ENCODE peak calls at places on chromosome 13, in six cellular contexts. A, W, L, I, Z and P are unnamed samples.
A peak's percentile ranks its signal among the peaks of the same experiment; 100 is the strongest.

GRCh38 chr13:32267836-32268439 is 47.2 kb downstream of the ZAR1L start:
- DNase-seq in W (no peak), A (peak; percentile 47), L (no peak), Z (peak; percentile 26), I (peak; percentile 72), P (peak; percentile 33)

GRCh38 chr13:80314711-80315505 is 26.0 kb downstream of the SPRY2 start:
- DNase-seq in L (no peak), W (no peak), I (no peak), Z (no peak), A (no peak), P (no peak)

GRCh38 chr13:106597759-106598395 is 29.9 kb upstream of the ARGLU1 start:
- DNase-seq in Z (no peak), I (no peak), A (no peak), W (no peak), L (no peak), P (no peak)

GRCh38 chr13:48161530-48162179 is 66.8 kb upstream of the MED4 start:
- DNase-seq in A (no peak), W (no peak), I (no peak), L (peak; percentile 59), Z (no peak), P (no peak)

GRCh38 chr13:33518442-33518841 is 232.9 kb upstream of the STARD13 start:
- DNase-seq in W (no peak), A (no peak), L (no peak), I (no peak), Z (no peak), P (no peak)

GRCh38 chr13:25046985-25047660 is 48.8 kb upstream of the PABPC3 start:
- DNase-seq in L (no peak), A (no peak), I (peak; percentile 87), W (peak; percentile 67), Z (no peak), P (no peak)

GRCh38 chr13:113647351-113648217 is 10.4 kb downstream of the ATP4B start:
- DNase-seq in Z (no peak), I (no peak), A (no peak), W (peak; percentile 76), L (peak; percentile 88), P (peak; percentile 39)

GRCh38 chr13:111852701-111853100 is 214.2 kb upstream of the SOX1 start:
- DNase-seq in Z (no peak), L (no peak), W (no peak), A (no peak), I (peak; percentile 40), P (no peak)

GRCh38 chr13:101465877-101466276 is 13.4 kb downstream of the ITGBL1 start:
- DNase-seq in Z (no peak), L (no peak), A (no peak), W (no peak), I (no peak), P (no peak)

GRCh38 chr13:25607096-25607495 is 235.3 kb downstream of the ATP8A2 start:
- DNase-seq in I (no peak), A (no peak), W (no peak), Z (no peak), L (no peak), P (no peak)

GRCh38 chr13:29733069-29733700 is 117.2 kb downstream of the UBL3 start:
- DNase-seq in L (no peak), W (no peak), A (no peak), Z (no peak), I (peak; percentile 47), P (peak; percentile 51)

GRCh38 chr13:39862891-39863290 is 207.4 kb downstream of the COG6 start:
- DNase-seq in W (no peak), A (no peak), Z (no peak), L (no peak), I (no peak), P (no peak)

GRCh38 chr13:45851171-45851889 is at the start of gene SIAH3:
- DNase-seq in W (peak; percentile 29), Z (peak; percentile 8), I (peak; percentile 46), L (no peak), A (no peak), P (no peak)

GRCh38 chr13:60369242-60369641 is 27.8 kb upstream of the TDRD3 start:
- DNase-seq in W (no peak), I (no peak), L (no peak), A (no peak), Z (no peak), P (no peak)

GRCh38 chr13:113140677-113141590 is 17.5 kb upstream of the PROZ start:
- DNase-seq in W (peak; percentile 48), A (no peak), I (no peak), Z (no peak), L (no peak), P (no peak)

GRCh38 chr13:97001641-97002040 is 7.4 kb upstream of the OXGR1 start:
- DNase-seq in Z (no peak), W (no peak), I (no peak), A (peak; percentile 14), L (no peak), P (no peak)

GRCh38 chr13:97004096-97004876 is 10.0 kb upstream of the OXGR1 start:
- DNase-seq in W (no peak), A (no peak), L (no peak), I (peak; percentile 47), Z (no peak), P (no peak)

GRCh38 chr13:97003071-97003470 is 8.8 kb upstream of the OXGR1 start:
- DNase-seq in W (no peak), L (no peak), A (no peak), I (no peak), Z (no peak), P (no peak)

GRCh38 chr13:97000295-97000925 is 6.1 kb upstream of the OXGR1 start:
- DNase-seq in A (no peak), W (no peak), I (no peak), L (no peak), Z (no peak), P (no peak)

DNA sequence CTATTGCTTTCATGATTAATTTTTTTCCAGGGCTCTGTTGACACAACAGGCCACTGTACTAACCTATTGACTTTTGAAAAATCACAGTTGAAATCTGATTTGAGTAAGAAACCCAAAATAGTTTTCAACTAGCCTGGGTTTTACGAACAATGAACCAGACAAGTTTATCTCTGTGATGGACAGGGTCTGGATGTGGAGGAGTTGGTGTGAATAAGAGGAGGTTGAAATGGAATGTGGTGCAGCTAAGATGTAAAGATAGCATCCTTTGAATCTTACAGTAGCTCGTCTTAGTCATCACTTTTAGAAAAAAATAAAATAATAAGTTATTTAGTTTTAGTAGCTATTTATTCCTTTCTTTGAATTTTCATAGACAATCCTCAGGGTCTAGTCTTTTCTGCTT is 8.3 kb upstream of the OXGR1 start:
- DNase-seq in L (no peak), A (no peak), W (no peak), I (no peak), Z (no peak), P (no peak)
- H3K27ac ChIP-seq in L (no peak overlapping the region), A (no peak overlapping the region), W (no peak overlapping the region), I (no peak overlapping the region), Z (no peak overlapping the region), P (no peak overlapping the region)

DNA sequence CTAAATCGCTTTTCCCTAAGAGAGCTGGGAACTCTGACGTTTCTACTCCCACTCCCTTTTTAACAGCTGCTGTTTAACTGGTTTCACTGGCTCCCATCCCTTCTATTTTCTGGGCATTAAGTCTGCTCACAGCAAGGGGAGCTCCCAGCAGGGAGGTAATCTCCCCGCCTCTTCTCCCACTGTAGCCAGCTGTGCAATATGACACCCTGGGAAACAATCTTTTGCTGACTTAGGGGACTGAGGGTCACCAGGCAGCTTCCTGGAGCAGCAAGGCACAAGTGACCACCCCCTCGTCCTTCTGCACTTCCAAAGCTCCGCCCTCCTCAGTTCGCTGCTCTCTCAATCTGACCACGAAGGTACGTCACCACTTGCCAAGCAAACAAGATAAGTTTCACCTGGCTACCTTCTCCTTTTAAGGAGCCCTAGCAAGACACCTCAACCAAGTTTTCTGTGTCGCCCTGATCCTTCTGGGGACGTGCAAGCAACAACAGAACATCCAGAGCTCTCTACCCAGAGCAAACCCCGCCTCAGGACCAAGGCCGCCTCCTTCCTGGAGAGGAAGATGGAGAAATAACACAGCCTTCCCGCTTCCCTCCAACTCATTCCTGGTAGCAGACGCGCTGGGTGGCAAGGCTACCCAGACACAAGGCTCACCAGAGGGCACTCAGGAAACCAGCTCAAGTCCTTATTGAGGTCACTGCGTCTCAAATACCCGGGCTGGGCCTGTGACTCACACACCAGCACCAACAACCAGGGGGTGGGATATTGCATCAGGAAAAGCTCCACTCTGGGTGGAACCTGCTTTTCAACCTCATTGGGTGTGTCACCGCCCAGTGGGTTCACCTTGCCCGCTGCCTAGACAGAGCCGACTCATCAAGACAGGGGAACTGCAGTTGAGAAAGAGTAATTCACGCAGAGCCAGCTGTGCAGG is 92.4 kb downstream of the STK24 start:
- DNase-seq in W (peak; percentile 96), L (peak; percentile 73), Z (peak; percentile 59), A (no peak), I (peak; percentile 95), P (peak; percentile 100)
- H3K27ac ChIP-seq in W (peak overlapping the region; percentile 99), L (peak overlapping the region; percentile 54), Z (peak overlapping the region; percentile 50), A (no peak overlapping the region), I (peak overlapping the region; percentile 49), P (peak overlapping the region; percentile 99)

DNA sequence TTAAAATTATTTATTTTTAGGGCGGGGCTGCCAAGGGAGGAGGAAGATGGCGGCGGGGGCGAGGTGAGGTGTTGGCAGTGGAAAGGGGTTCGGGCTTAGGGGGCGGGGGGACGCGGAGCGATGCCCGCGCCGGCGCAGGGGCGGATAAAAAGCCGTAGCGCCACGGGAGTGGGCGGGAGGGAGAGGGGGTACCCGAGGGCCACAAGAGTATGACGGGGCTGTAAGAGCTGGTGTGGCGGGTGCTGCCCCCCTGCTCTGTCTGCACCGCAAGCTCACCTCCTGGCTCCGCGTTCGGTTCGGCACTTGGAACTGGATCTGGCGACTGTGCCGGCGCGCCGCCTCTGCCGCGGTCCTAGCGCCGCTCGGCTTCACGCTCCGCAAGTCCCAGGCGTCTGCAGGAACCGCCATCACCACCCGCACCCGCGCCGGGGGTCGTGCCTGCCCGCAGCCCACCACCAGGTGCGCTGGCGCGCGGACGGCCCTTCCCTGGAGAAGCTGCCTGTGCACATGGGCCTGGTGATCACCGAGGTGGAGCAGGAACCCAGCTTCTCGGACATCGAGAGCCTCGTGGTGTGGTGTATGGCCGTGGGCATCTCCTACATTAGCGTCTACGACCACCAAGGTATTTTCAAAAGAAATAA is 265.2 kb upstream of the SGCG start:
- DNase-seq in L (peak; percentile 53), I (peak; percentile 93), W (peak; percentile 58), Z (no peak), A (peak; percentile 60), P (no peak)
- H3K27ac ChIP-seq in L (no peak overlapping the region), I (peak overlapping the region; percentile 22), W (no peak overlapping the region), Z (no peak overlapping the region), A (peak overlapping the region; percentile 65), P (no peak overlapping the region)

GRCh38 chr13:51643882-51644281 is 59.6 kb downstream of the WDFY2 start:
- DNase-seq in A (no peak), Z (no peak), L (no peak), W (peak; percentile 51), I (peak; percentile 74), P (peak; percentile 87)

GRCh38 chr13:51645154-51645650 is 60.9 kb downstream of the WDFY2 start:
- DNase-seq in A (peak; percentile 70), L (no peak), Z (peak; percentile 81), W (peak; percentile 65), I (peak; percentile 84), P (peak; percentile 22)

GRCh38 chr13:51643114-51643881 is 59.0 kb downstream of the WDFY2 start:
- DNase-seq in L (no peak), W (peak; percentile 75), I (peak; percentile 89), Z (no peak), A (no peak), P (peak; percentile 70)

GRCh38 chr13:51646041-51646670 is 61.9 kb downstream of the WDFY2 start:
- DNase-seq in Z (peak; percentile 24), W (no peak), I (peak; percentile 12), A (no peak), L (no peak), P (no peak)

DNA sequence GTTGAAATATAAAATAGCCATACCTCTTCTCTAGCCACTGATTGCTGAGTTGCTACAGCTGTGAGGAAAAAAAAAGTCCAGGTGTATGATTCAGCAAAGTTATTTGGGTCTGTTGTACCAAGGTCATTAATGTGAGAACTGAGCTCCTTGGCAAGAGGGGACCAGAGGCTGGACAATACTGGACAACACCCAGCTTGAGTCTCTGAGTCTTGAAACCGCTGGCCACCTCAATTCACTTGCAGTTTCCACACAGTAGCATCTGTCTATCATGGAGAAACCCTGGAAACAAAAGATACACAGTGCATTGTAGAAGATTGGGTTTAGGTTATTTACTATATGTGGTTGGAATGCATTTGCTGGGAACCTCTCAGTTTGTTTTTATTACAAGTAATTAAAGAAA is 60.4 kb downstream of the WDFY2 start:
- DNase-seq in Z (no peak), A (peak; percentile 7), L (no peak), W (peak; percentile 41), I (peak; percentile 25), P (peak; percentile 75)
- H3K27ac ChIP-seq in Z (peak overlapping the region; percentile 74), A (peak overlapping the region; percentile 2), L (no peak overlapping the region), W (peak overlapping the region; percentile 98), I (peak overlapping the region; percentile 54), P (peak overlapping the region; percentile 91)